ENCODE peak calls at places on chromosomes 5 and 9, in four cellular contexts. One of them, this sample, is unnamed.

GRCh38 chr9:89606049-89606481 is 1.3 kb downstream of the GADD45G start:
- DNase-seq in CMK: no peak
- DNase-seq in mesenteric fat pad: peak
- DNase-seq in WTC11: peak
- DNase-seq in this sample: no peak

GRCh38 chr9:34454571-34455065 is 3.8 kb downstream of the FAM219A start:
- DNase-seq in mesenteric fat pad: no peak
- DNase-seq in CMK: no peak
- DNase-seq in WTC11: no peak
- DNase-seq in this sample: no peak

GRCh38 chr5:38078161-38078560 is 180.2 kb upstream of the EGFLAM start:
- DNase-seq in WTC11: no peak
- DNase-seq in mesenteric fat pad: no peak
- DNase-seq in CMK: no peak
- DNase-seq in this sample: no peak

GRCh38 chr5:73944581-73944980 is 318.6 kb downstream of the ARHGEF28 start:
- DNase-seq in CMK: no peak
- DNase-seq in WTC11: no peak
- DNase-seq in mesenteric fat pad: no peak
- DNase-seq in this sample: no peak

GRCh38 chr9:91843623-91844111 is 106.4 kb downstream of the ROR2 start:
- DNase-seq in CMK: no peak
- DNase-seq in WTC11: no peak
- DNase-seq in mesenteric fat pad: peak
- DNase-seq in this sample: no peak

GRCh38 chr5:673140-673836 is 19.9 kb downstream of the TPPP start:
- DNase-seq in mesenteric fat pad: no peak
- DNase-seq in WTC11: no peak
- DNase-seq in CMK: no peak
- DNase-seq in this sample: no peak

GRCh38 chr9:136544549-136545064 is 1.2 kb downstream of the NOTCH1 start:
- DNase-seq in mesenteric fat pad: no peak
- DNase-seq in WTC11: no peak
- DNase-seq in CMK: no peak
- DNase-seq in this sample: no peak

GRCh38 chr5:172078726-172079345 is 72.4 kb upstream of the FBXW11 start:
- DNase-seq in WTC11: no peak
- DNase-seq in CMK: peak
- DNase-seq in mesenteric fat pad: peak
- DNase-seq in this sample: no peak

GRCh38 chr9:121888438-121888775 is 204.7 kb downstream of the TTLL11 start:
- DNase-seq in mesenteric fat pad: no peak
- DNase-seq in WTC11: no peak
- DNase-seq in CMK: no peak
- DNase-seq in this sample: no peak

GRCh38 chr9:21993893-21994525 is at the start of gene CDKN2A:
- DNase-seq in CMK: no peak
- DNase-seq in WTC11: peak
- DNase-seq in mesenteric fat pad: no peak
- DNase-seq in this sample: peak

GRCh38 chr5:179154346-179154990 is 94.3 kb downstream of the ZNF354C start:
- DNase-seq in CMK: no peak
- DNase-seq in mesenteric fat pad: peak
- DNase-seq in WTC11: peak
- DNase-seq in this sample: no peak

GRCh38 chr9:111700776-111701175 is 39.4 kb downstream of the GNG10 start:
- DNase-seq in WTC11: no peak
- DNase-seq in CMK: no peak
- DNase-seq in mesenteric fat pad: no peak
- DNase-seq in this sample: no peak

GRCh38 chr5:88692979-88693932 is 189.7 kb downstream of the MEF2C start:
- DNase-seq in mesenteric fat pad: no peak
- DNase-seq in CMK: no peak
- DNase-seq in WTC11: peak
- DNase-seq in this sample: no peak

GRCh38 chr9:90065001-90065400 is 460.2 kb downstream of the GADD45G start:
- DNase-seq in WTC11: no peak
- DNase-seq in mesenteric fat pad: no peak
- DNase-seq in CMK: no peak
- DNase-seq in this sample: no peak

GRCh38 chr9:20028849-20029231 is 240.0 kb upstream of the SLC24A2 start:
- DNase-seq in WTC11: no peak
- DNase-seq in CMK: no peak
- DNase-seq in mesenteric fat pad: no peak
- DNase-seq in this sample: no peak

GRCh38 chr5:74864823-74865222 is 1.4 kb downstream of the FAM169A start:
- DNase-seq in CMK: no peak
- DNase-seq in mesenteric fat pad: no peak
- DNase-seq in WTC11: no peak
- DNase-seq in this sample: no peak

GRCh38 chr5:40681351-40682311 is 1.9 kb downstream of the PTGER4 start:
- DNase-seq in CMK: no peak
- DNase-seq in mesenteric fat pad: no peak
- DNase-seq in WTC11: peak
- DNase-seq in this sample: no peak

GRCh38 chr9:136015656-136016055 is 54.5 kb upstream of the UBAC1 start:
- DNase-seq in CMK: no peak
- DNase-seq in WTC11: peak
- DNase-seq in mesenteric fat pad: no peak
- DNase-seq in this sample: no peak

GRCh38 chr9:33785914-33786313 is 9.4 kb upstream of the PRSS3 start:
- DNase-seq in WTC11: no peak
- DNase-seq in CMK: no peak
- DNase-seq in mesenteric fat pad: no peak
- DNase-seq in this sample: no peak

GRCh38 chr9:110099236-110099741 is 108.7 kb downstream of the C9orf152 start:
- DNase-seq in mesenteric fat pad: no peak
- DNase-seq in WTC11: no peak
- DNase-seq in CMK: no peak
- DNase-seq in this sample: no peak

GRCh38 chr5:134136771-134137170 is 22.3 kb downstream of the TCF7 start:
- DNase-seq in WTC11: no peak
- DNase-seq in CMK: no peak
- DNase-seq in mesenteric fat pad: peak
- DNase-seq in this sample: no peak

GRCh38 chr9:130845901-130846381 is 10.9 kb downstream of the ABL1 start:
- DNase-seq in WTC11: no peak
- DNase-seq in mesenteric fat pad: no peak
- DNase-seq in CMK: no peak
- DNase-seq in this sample: no peak

GRCh38 chr5:151684690-151685361 is 1.9 kb downstream of the SPARC start:
- DNase-seq in WTC11: peak
- DNase-seq in mesenteric fat pad: no peak
- DNase-seq in CMK: no peak
- DNase-seq in this sample: no peak